ENCODE peak calls at places on chromosomes 4 and X, in seven cellular contexts. W is lower leg skin, Z is lower lobe of right lung, P is suprapubic skin, L is OCI-LY7, X is vagina, B is thoracic aorta. O is an unnamed sample.

GRCh38 chr4:85720736-85721135 is 245.8 kb downstream of the ARHGAP24 start:
- DNase-seq in W (no peak), Z (no peak), P (no peak), L (no peak), X (no peak), B (no peak), O (no peak)

GRCh38 chr4:6734165-6734786 is 18.3 kb downstream of the BLOC1S4 start:
- DNase-seq in W (peak; percentile 82), Z (no peak), P (no peak), L (no peak), X (no peak), B (no peak), O (no peak)

GRCh38 chrX:144801786-144802185 is 445.5 kb upstream of the SPANXN1 start:
- DNase-seq in W (no peak), Z (no peak), P (no peak), L (no peak), X (no peak), B (no peak), O (no peak)

GRCh38 chrX:54447461-54447860 is 7.3 kb downstream of the TSR2 start:
- DNase-seq in W (no peak), Z (no peak), P (no peak), L (no peak), X (no peak), B (no peak), O (no peak)

GRCh38 chr4:122548452-122548851 is 72.4 kb downstream of the IL21 start:
- DNase-seq in W (no peak), Z (no peak), P (no peak), L (no peak), X (no peak), B (no peak), O (no peak)

GRCh38 chr4:3670521-3671519 is 95.4 kb upstream of the ADRA2C start:
- DNase-seq in W (no peak), Z (peak; percentile 32), P (peak; percentile 35), L (no peak), X (no peak), B (no peak), O (no peak)

GRCh38 chr4:59647011-59647410 is 1553.1 kb upstream of the ADGRL3 start:
- DNase-seq in W (no peak), Z (no peak), P (no peak), L (no peak), X (no peak), B (no peak), O (no peak)

GRCh38 chr4:156255608-156256007 is 301.9 kb upstream of the CTSO start:
- DNase-seq in W (no peak), Z (no peak), P (no peak), L (no peak), X (no peak), B (no peak), O (no peak)

GRCh38 chr4:80610845-80611244 is 275.3 kb downstream of the CFAP299 start:
- DNase-seq in W (no peak), Z (no peak), P (no peak), L (peak; percentile 99), X (no peak), B (no peak), O (peak; percentile 6)

GRCh38 chr4:123652501-123652900 is 255.9 kb downstream of the SPRY1 start:
- DNase-seq in W (no peak), Z (no peak), P (no peak), L (no peak), X (no peak), B (no peak), O (no peak)

GRCh38 chrX:2351999-2352995 is 148.5 kb downstream of the DHRSX start:
- DNase-seq in W (peak; percentile 65), Z (no peak), P (no peak), L (no peak), X (no peak), B (no peak), O (no peak)

GRCh38 chr4:101337688-101338087 is 9.6 kb downstream of the PPP3CA start:
- DNase-seq in W (no peak), Z (no peak), P (no peak), L (no peak), X (no peak), B (no peak), O (no peak)

GRCh38 chr4:107906458-107907100 is 24.8 kb upstream of the CYP2U1 start:
- DNase-seq in W (no peak), Z (no peak), P (no peak), L (no peak), X (no peak), B (no peak), O (no peak)

GRCh38 chr4:52572936-52573485 is 86.1 kb downstream of the USP46 start:
- DNase-seq in W (no peak), Z (no peak), P (no peak), L (no peak), X (no peak), B (no peak), O (no peak)

GRCh38 chrX:20333672-20334071 is 67.0 kb upstream of the RPS6KA3 start:
- DNase-seq in W (no peak), Z (no peak), P (no peak), L (no peak), X (no peak), B (no peak), O (no peak)

DNA sequence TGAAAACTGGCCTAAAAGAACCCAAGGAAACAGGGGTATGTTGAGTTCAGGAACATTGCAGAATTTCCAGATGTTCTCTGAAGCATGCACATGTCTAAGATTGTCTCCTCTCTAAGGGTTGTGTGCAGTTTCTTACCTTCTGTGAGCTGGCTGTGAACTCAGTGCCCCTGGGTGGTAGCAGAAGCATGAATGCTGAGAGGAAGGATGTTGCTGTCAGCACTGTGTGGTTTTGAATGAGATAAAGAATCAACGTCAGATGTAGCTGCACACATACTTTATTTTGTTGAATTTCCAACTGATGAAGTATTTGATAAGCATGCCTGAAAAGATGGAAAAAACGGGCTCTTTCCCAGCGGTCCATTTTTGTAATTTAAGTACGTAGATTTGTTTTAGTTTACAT is 23.8 kb upstream of the CD38 start:
- DNase-seq in W (no peak), Z (no peak), P (no peak), L (peak; percentile 17), X (no peak), B (no peak), O (no peak)
- TF ChIP-seq CTCF in W (no peak), Z (no peak), P (no peak), L (no peak), X (no peak), B (no peak), O (no peak)

DNA sequence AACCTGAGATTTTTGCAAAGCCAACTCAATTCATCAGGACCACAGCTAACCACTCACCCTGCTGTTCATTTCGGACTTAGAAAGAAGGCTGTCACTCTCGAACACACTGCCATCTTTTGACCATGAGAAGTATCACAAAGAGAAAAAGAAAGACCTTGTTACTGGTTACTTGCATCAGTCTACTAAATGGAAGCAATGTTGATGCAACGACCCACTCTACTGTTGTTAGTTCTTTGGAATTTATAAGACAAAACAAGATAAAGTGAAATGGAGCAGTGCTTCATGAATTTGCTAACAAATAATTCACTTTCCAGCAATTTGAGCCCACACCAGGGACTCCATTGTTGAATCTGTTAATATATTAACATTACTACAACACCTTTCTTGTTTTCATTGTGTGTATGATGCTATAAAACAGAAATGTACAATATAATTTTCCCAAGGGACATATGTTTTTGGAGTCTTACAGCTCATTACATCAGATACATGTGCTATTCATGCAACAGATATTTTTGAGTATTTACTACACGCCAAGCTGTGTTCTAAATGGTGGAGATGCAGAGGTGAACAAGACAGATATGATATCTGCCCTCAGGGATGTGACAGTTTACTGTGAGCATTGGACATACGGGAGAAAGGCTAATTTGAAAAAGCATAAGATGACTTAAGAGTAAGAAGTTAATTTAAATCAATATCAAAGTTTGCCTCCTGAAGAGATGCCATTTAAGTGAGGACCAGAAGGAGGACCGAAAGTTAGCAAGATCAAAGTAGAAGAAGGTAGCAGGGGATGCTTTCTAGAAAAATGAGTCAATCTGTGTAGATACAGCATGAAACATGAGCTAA is 87.2 kb downstream of the AREG start:
- DNase-seq in W (no peak), Z (no peak), P (no peak), L (peak; percentile 22), X (no peak), B (no peak), O (peak; percentile 10)
- TF ChIP-seq CTCF in W (no peak), Z (peak; percentile 56), P (peak; percentile 22), L (peak; percentile 70), X (peak; percentile 12), B (peak; percentile 54), O (peak; percentile 28)

DNA sequence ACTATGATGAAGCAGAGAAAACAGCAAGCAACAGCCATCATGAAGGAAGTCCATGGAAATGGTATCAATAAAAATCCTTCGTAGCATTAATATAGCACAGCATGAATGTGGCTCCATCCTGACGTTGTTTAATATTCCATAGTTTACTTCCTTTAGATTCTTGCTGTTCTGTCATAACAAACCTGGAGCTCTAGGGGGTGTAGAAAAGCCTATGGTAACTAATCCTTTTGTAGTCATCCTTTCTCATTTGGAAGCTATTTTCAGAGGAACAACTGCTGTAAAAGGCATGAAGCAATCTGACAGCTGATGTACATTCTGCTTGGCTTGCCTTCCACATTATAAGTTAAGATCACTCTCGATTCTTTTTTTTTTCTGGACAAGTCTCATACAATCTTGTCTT is 909 bp downstream of the MYOZ2 start:
- DNase-seq in W (no peak), Z (no peak), P (no peak), L (no peak), X (no peak), B (no peak), O (no peak)
- TF ChIP-seq CTCF in W (no peak), Z (no peak), P (no peak), L (no peak), X (no peak), B (no peak), O (no peak)

DNA sequence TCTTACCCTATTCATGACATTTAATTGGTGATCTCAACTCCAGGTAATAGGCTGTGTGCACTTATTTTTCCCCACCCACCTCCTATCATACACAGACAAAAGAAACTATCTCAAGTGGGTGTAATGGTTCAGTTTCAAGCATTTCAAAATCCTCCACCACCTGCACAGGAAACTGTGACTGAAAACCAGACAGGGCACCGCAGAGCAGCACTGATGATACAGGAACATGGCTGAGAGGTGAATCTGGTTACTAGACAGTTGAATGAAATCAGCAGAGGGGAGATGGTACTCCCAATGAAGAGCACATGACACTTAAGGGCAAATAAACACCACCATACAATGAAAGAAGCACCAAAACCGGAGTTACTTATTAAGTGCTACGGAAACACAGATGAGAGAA is 78.4 kb downstream of the CAMK2D start:
- DNase-seq in W (no peak), Z (no peak), P (no peak), L (peak; percentile 92), X (no peak), B (no peak), O (peak; percentile 67)
- TF ChIP-seq CTCF in W (no peak), Z (no peak), P (no peak), L (no peak), X (no peak), B (no peak), O (no peak)